ENCODE peak calls at places on chromosomes 11 and 22, in seven cellular contexts. D is suprapubic skin, V is ovary, N is K562, A is sigmoid colon, W is esophagus muscularis mucosa, Y is upper lobe of left lung. L is an unnamed sample.

GRCh38 chr11:65558002-65558784 is at the start of gene LTBP3:
- DNase-seq in Y (peak; percentile 74), N (peak; percentile 90), W (no peak), A (peak; percentile 94), V (peak; percentile 90), D (no peak), L (peak; percentile 80)

GRCh38 chr22:27720860-27721259 is 80.7 kb downstream of the MN1 start:
- DNase-seq in D (no peak), A (no peak), Y (no peak), N (no peak), V (no peak), W (no peak), L (no peak)

GRCh38 chr11:67507242-67507890 is 596 bp downstream of the CDK2AP2 start:
- DNase-seq in W (no peak), A (peak; percentile 88), V (no peak), N (peak; percentile 80), Y (peak; percentile 78), D (no peak), L (peak; percentile 45)

GRCh38 chr11:1883342-1884122 is 8.2 kb downstream of the PRR33 start:
- DNase-seq in A (no peak), Y (no peak), D (peak; percentile 79), W (no peak), V (no peak), N (no peak), L (no peak)

GRCh38 chr11:66719111-66719872 is 9.7 kb downstream of the SPTBN2 start:
- DNase-seq in W (no peak), V (no peak), Y (no peak), D (no peak), N (no peak), A (no peak), L (no peak)

GRCh38 chr11:117668291-117668690 is 128.7 kb downstream of the DSCAML1 start:
- DNase-seq in D (no peak), V (no peak), A (no peak), N (no peak), W (no peak), Y (no peak), L (no peak)

GRCh38 chr11:43497144-43497543 is 138.4 kb downstream of the TTC17 start:
- DNase-seq in A (no peak), Y (no peak), D (no peak), W (no peak), V (no peak), N (no peak), L (no peak)

GRCh38 chr22:46091277-46091977 is 58.9 kb upstream of the PPARA start:
- DNase-seq in N (no peak), A (no peak), D (no peak), Y (no peak), V (peak; percentile 36), W (no peak), L (no peak)

GRCh38 chr11:61071208-61071681 is 31.0 kb upstream of the CD5 start:
- DNase-seq in N (no peak), D (no peak), A (peak; percentile 48), W (no peak), Y (no peak), V (no peak), L (no peak)

GRCh38 chr11:94545641-94546470 is 2.1 kb downstream of the FUT4 start:
- DNase-seq in A (no peak), V (no peak), D (no peak), N (no peak), W (no peak), Y (no peak), L (no peak)

GRCh38 chr11:94546886-94547285 is 3.2 kb downstream of the FUT4 start:
- DNase-seq in V (no peak), A (no peak), D (no peak), W (no peak), N (no peak), Y (no peak), L (no peak)

GRCh38 chr11:94544582-94544831 is 786 bp downstream of the FUT4 start:
- DNase-seq in V (no peak), N (no peak), A (no peak), Y (no peak), D (no peak), W (no peak), L (no peak)

GRCh38 chr11:94543695-94544581 is at the start of gene FUT4:
- DNase-seq in W (peak; percentile 94), D (peak; percentile 93), V (peak; percentile 88), N (peak; percentile 88), Y (peak; percentile 93), A (peak; percentile 93), L (peak; percentile 66)

DNA sequence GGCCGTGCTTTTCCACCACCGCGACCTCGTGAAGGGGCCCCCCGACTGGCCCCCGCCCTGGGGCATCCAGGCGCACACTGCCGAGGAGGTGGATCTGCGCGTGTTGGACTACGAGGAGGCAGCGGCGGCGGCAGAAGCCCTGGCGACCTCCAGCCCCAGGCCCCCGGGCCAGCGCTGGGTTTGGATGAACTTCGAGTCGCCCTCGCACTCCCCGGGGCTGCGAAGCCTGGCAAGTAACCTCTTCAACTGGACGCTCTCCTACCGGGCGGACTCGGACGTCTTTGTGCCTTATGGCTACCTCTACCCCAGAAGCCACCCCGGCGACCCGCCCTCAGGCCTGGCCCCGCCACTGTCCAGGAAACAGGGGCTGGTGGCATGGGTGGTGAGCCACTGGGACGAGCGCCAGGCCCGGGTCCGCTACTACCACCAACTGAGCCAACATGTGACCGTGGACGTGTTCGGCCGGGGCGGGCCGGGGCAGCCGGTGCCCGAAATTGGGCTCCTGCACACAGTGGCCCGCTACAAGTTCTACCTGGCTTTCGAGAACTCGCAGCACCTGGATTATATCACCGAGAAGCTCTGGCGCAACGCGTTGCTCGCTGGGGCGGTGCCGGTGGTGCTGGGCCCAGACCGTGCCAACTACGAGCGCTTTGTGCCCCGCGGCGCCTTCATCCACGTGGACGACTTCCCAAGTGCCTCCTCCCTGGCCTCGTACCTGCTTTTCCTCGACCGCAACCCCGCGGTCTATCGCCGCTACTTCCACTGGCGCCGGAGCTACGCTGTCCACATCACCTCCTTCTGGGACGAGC is 1.3 kb downstream of the FUT4 start:
- DNase-seq in W (no peak), N (no peak), V (peak; percentile 64), A (peak; percentile 69), Y (peak; percentile 43), D (peak; percentile 81), L (no peak)
- H3K4me3 ChIP-seq in W (peak overlapping the region; percentile 82), N (peak overlapping the region; percentile 71), V (peak overlapping the region; percentile 69), A (peak overlapping the region; percentile 72), Y (peak overlapping the region; percentile 76), D (peak overlapping the region; percentile 67), L (peak overlapping the region; percentile 65)

GRCh38 chr22:39317756-39318506 is 1.5 kb downstream of the RPL3 start:
- DNase-seq in W (no peak), Y (no peak), D (no peak), N (no peak), A (no peak), V (no peak), L (no peak)

GRCh38 chr22:39316440-39317083 is 2.9 kb downstream of the RPL3 start:
- DNase-seq in Y (peak; percentile 81), D (no peak), A (peak; percentile 89), V (peak; percentile 77), N (peak; percentile 77), W (no peak), L (peak; percentile 51)

GRCh38 chr22:39318507-39319283 is 728 bp downstream of the RPL3 start:
- DNase-seq in Y (peak; percentile 32), N (no peak), V (no peak), D (no peak), W (no peak), A (no peak), L (no peak)

GRCh38 chr22:39317084-39317755 is 2.2 kb downstream of the RPL3 start:
- DNase-seq in Y (no peak), D (no peak), V (no peak), N (no peak), A (no peak), W (no peak), L (no peak)

DNA sequence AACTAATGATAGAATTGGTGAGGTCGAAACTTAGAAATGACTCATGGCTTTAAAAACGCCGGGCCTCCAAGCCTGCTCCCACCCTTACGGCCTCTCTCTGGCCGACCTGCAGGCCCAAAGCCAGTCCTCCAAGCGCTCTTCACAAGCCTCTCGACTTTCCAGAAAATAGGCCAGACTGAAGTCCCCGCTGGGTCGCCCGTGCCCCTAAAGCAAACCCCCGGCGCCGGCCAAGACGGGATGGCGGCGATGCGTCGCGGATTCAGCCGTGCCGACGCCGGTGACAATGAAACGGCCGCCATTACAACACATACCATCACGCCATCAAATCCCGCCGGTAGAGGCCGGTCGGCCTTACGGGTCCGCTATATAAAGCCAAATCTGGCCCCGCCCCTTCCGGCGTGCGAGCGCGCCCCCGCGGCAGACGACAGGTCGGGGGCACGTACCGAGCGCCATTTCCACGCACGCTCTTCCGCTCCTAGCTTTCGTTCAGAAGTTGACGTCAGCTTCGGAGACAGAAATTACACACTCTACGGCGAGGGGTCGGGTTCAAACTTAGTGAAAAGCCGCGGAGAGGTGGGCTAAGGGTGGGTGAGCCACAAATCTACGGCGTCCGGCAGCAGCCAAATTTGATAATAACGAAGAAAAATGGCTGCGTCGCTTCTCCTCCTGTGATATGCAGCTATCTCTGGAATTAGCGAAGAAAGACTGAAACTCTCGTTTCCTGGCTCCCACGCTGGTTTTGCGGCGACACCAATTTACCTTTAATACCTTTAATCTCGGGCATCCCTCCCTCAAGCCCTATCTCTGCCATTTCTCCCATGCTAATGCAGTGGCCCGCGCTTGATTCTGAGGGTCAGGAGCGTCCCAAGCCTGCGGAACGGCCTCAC is at the start of gene RPL3:
- DNase-seq in Y (peak; percentile 94), W (peak; percentile 99), V (peak; percentile 99), A (peak; percentile 98), N (peak; percentile 95), D (peak; percentile 97), L (peak; percentile 98)
- TF ChIP-seq EP300 in Y (no peak), W (no peak), V (peak; percentile 74), A (no peak), N (peak; percentile 25), D (no peak), L (peak; percentile 100)

GRCh38 chr11:100876826-100877545 is 189.9 kb downstream of the ARHGAP42 start:
- DNase-seq in W (no peak), N (no peak), Y (no peak), A (no peak), V (no peak), D (no peak), L (no peak)
- H3K4me3 ChIP-seq in W (no peak overlapping the region), N (no peak overlapping the region), Y (no peak overlapping the region), A (no peak overlapping the region), V (no peak overlapping the region), D (no peak overlapping the region), L (no peak overlapping the region)

GRCh38 chr22:49193348-49193747 is 634.3 kb downstream of the BRD1 start:
- DNase-seq in V (no peak), W (no peak), Y (no peak), D (no peak), N (no peak), A (no peak), L (no peak)
- TF ChIP-seq EP300 in V (no peak), W (no peak), Y (no peak), D (no peak), N (no peak), A (no peak), L (no peak)

L was measured in tibial nerve.